ENCODE peak calls at places on chromosomes 6 and 20, in eight cellular contexts. X, N, M, H, L, K, O and W are unnamed samples.
A peak's percentile ranks its signal among the peaks of the same experiment; 100 is the strongest.

GRCh38 chr20:37336369-37337207 is 9.4 kb upstream of the SRC start:
- DNase-seq in X (peak; percentile 23), N (no peak), M (peak; percentile 67), H (no peak), L (no peak), K (no peak), O (no peak), W (no peak)

GRCh38 chr6:136212616-136213396 is 37.3 kb downstream of the MTFR2 start:
- DNase-seq in X (no peak), N (no peak), M (no peak), H (no peak), L (no peak), K (no peak), O (no peak), W (no peak)

GRCh38 chr6:105051941-105052471 is 95.1 kb downstream of the LIN28B start:
- DNase-seq in X (no peak), N (peak; percentile 24), M (no peak), H (no peak), L (no peak), K (no peak), O (no peak), W (no peak)

GRCh38 chr6:64238071-64238470 is 602.5 kb downstream of the PHF3 start:
- DNase-seq in X (no peak), N (no peak), M (no peak), H (no peak), L (no peak), K (no peak), O (no peak), W (no peak)

GRCh38 chr6:131107166-131107565 is 28.1 kb upstream of the AKAP7 start:
- DNase-seq in X (no peak), N (peak; percentile 78), M (no peak), H (no peak), L (no peak), K (no peak), O (no peak), W (no peak)

GRCh38 chr20:36744243-36744642 is 1.6 kb downstream of the NDRG3 start:
- DNase-seq in X (no peak), N (no peak), M (no peak), H (no peak), L (no peak), K (no peak), O (no peak), W (no peak)

GRCh38 chr6:169618526-169619490 is 83.0 kb downstream of the WDR27 start:
- DNase-seq in X (no peak), N (peak; percentile 73), M (no peak), H (no peak), L (no peak), K (no peak), O (no peak), W (peak; percentile 36)

GRCh38 chr6:104473021-104473429 is 386.7 kb downstream of the HACE1 start:
- DNase-seq in X (no peak), N (no peak), M (no peak), H (no peak), L (no peak), K (no peak), O (no peak), W (no peak)

GRCh38 chr6:90420495-90420894 is 123.9 kb upstream of the BACH2 start:
- DNase-seq in X (no peak), N (no peak), M (no peak), H (no peak), L (no peak), K (no peak), O (no peak), W (no peak)

GRCh38 chr6:106145741-106146227 is 59.6 kb downstream of the PRDM1 start:
- DNase-seq in X (no peak), N (peak; percentile 11), M (no peak), H (no peak), L (peak; percentile 86), K (no peak), O (no peak), W (no peak)

GRCh38 chr20:14193443-14193842 is 144.0 kb downstream of the FLRT3 start:
- DNase-seq in X (no peak), N (no peak), M (no peak), H (no peak), L (no peak), K (no peak), O (no peak), W (no peak)

GRCh38 chr6:100657678-100658330 is 193.1 kb upstream of the SIM1 start:
- DNase-seq in X (no peak), N (no peak), M (no peak), H (no peak), L (no peak), K (no peak), O (no peak), W (no peak)

GRCh38 chr6:53679446-53679933 is 13.9 kb upstream of the KLHL31 start:
- DNase-seq in X (no peak), N (peak; percentile 18), M (no peak), H (peak; percentile 60), L (no peak), K (no peak), O (no peak), W (peak; percentile 69)

GRCh38 chr6:54085526-54085925 is 25.7 kb upstream of the MLIP start:
- DNase-seq in X (no peak), N (peak; percentile 58), M (no peak), H (no peak), L (no peak), K (no peak), O (no peak), W (no peak)

GRCh38 chr20:62178316-62179161 is 4.3 kb upstream of the MTG2 start:
- DNase-seq in X (no peak), N (no peak), M (no peak), H (no peak), L (no peak), K (no peak), O (no peak), W (no peak)

GRCh38 chr6:1495344-1495743 is 106.0 kb downstream of the FOXF2 start:
- DNase-seq in X (no peak), N (no peak), M (no peak), H (no peak), L (no peak), K (no peak), O (no peak), W (no peak)

GRCh38 chr6:138597336-138597735 is 98.0 kb upstream of the NHSL1 start:
- DNase-seq in X (no peak), N (no peak), M (no peak), H (no peak), L (no peak), K (no peak), O (no peak), W (no peak)

GRCh38 chr6:138596126-138596525 is 96.8 kb upstream of the NHSL1 start:
- DNase-seq in X (no peak), N (no peak), M (no peak), H (no peak), L (no peak), K (no peak), O (no peak), W (no peak)

GRCh38 chr6:138598562-138599173 is 99.4 kb upstream of the NHSL1 start:
- DNase-seq in X (no peak), N (no peak), M (no peak), H (no peak), L (no peak), K (no peak), O (no peak), W (no peak)

GRCh38 chr6:138594749-138595148 is 95.5 kb upstream of the NHSL1 start:
- DNase-seq in X (no peak), N (no peak), M (no peak), H (no peak), L (no peak), K (no peak), O (no peak), W (no peak)

GRCh38 chr6:138596591-138596990 is 97.3 kb upstream of the NHSL1 start:
- DNase-seq in X (no peak), N (no peak), M (no peak), H (no peak), L (no peak), K (no peak), O (no peak), W (no peak)
- H3K27ac ChIP-seq in X (no peak overlapping the region), N (no peak overlapping the region), M (no peak overlapping the region), H (no peak overlapping the region), L (no peak overlapping the region), K (no peak overlapping the region), O (no peak overlapping the region), W (no peak overlapping the region)

DNA sequence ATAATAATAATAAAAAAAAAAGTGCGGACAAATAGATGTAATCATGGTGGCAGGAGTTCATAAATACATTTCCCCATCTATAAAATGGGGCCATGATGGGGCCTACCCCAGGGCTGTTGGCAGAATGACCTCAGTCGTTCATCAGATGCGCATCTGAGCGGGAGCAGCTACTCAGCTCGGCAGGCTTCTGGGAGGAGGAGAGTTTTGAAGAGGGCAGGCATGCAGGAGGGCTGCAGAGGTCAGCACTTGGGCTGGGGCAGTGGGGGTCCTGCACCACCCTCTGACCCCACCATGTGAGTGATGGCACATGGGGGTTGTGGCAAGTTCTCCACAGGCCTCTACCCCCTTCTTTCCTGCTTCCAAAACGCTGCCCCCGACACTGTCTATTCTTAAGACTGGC is 373.5 kb downstream of the ZFAND3 start:
- DNase-seq in X (no peak), N (no peak), M (no peak), H (no peak), L (no peak), K (peak; percentile 43), O (no peak), W (no peak)
- TF ChIP-seq CTCF in X (no peak), N (no peak), M (no peak), H (no peak), L (no peak), K (no peak), O (no peak), W (no peak)

DNA sequence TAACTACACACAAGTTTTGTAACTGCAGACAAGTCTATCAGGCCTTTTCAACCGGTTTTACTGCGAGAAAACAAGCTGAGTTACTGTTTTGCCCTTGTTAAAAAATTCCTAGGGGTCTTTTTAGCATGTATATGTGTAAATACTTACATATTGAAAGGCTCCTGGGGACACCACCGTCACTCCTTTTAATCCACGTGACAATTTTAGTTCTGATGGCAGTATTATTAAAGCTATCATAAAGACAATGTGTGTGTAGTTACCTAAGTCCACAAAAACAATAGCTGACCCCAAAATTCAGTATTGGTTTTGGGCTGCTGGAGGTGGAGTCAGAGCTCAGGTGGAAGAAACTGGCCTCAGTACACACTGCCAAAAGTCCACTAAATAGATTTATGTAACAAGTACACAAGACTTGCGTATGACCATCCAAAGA is 41.3 kb upstream of the HFE start:
- DNase-seq in X (no peak), N (no peak), M (no peak), H (no peak), L (no peak), K (no peak), O (no peak), W (no peak)
- H3K27ac ChIP-seq in X (peak overlapping the region; percentile 73), N (peak overlapping the region; percentile 75), M (no peak overlapping the region), H (no peak overlapping the region), L (no peak overlapping the region), K (no peak overlapping the region), O (no peak overlapping the region), W (peak overlapping the region; percentile 97)

DNA sequence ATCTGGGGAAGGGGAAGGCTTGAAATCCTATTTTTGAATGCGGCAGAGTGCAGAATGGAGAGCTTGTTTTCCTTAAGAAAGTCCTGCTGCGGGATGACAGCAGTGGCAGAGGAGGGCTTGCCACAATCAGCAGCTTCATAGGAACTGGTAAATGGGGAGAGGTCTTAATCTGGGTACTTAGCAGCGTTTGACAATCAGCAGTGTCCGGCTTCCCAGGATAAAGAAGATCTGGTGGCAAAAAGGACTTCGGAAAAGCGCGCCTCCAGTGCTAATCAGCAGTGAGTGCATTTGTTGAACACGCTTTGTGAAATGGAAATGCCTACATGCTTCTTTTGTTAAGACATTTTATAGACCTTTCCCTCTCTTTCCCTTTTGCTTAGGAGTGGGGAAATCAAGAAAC is 735.7 kb downstream of the QKI start:
- DNase-seq in X (no peak), N (no peak), M (no peak), H (no peak), L (no peak), K (no peak), O (no peak), W (no peak)
- TF ChIP-seq CTCF in X (no peak), N (no peak), M (no peak), H (no peak), L (no peak), K (no peak), O (no peak), W (no peak)